ENCODE peak calls at places on chromosomes 11 and 22, in six cellular contexts. F is A172; C is astrocyte of the hippocampus; K is lung microvascular endothelial cell; W is NCI-H1105 treated with DMSO at 0.1 percent for 48 hours; E is activated CD8-positive, alpha-beta memory T cell treated with anti-CD3 and anti-CD28 coated beads, Interleukin-2, amount 50 U/mL, for 4 hours. P is an unnamed sample.

GRCh38 chr11:2746401-2747230 is 46.8 kb upstream of the KCNQ1OT1 start:
- DNase-seq in W (no peak), F (no peak), K (no peak), E (no peak), C (no peak), P (no peak)

GRCh38 chr11:65224939-65225283 is 36.9 kb upstream of the POLA2 start:
- DNase-seq in K (no peak), E (no peak), W (no peak), F (peak; percentile 42), C (peak; percentile 70), P (peak; percentile 77)

GRCh38 chr11:99739464-99740089 is 718.8 kb downstream of the CNTN5 start:
- DNase-seq in C (peak; percentile 66), W (peak; percentile 55), E (no peak), K (peak; percentile 14), F (peak; percentile 22), P (peak; percentile 32)

GRCh38 chr11:75468534-75469340 is 35.7 kb upstream of the KLHL35 start:
- DNase-seq in C (peak; percentile 51), W (no peak), E (no peak), K (peak; percentile 95), F (peak; percentile 56), P (peak; percentile 97)

GRCh38 chr11:17988465-17988864 is 24.4 kb downstream of the SERGEF start:
- DNase-seq in K (no peak), F (no peak), E (no peak), C (no peak), W (peak; percentile 90), P (no peak)

GRCh38 chr11:2770556-2771301 is 70.9 kb upstream of the KCNQ1OT1 start:
- DNase-seq in K (no peak), W (no peak), F (no peak), E (peak; percentile 13), C (no peak), P (no peak)

GRCh38 chr11:2186669-2187266 is 15.2 kb upstream of the TH start:
- DNase-seq in E (peak; percentile 52), F (peak; percentile 33), C (peak; percentile 66), W (peak; percentile 35), K (peak; percentile 52), P (peak; percentile 58)

GRCh38 chr11:97722721-97723120 is 1298.0 kb upstream of the CNTN5 start:
- DNase-seq in C (no peak), E (no peak), K (no peak), W (no peak), F (no peak), P (no peak)

GRCh38 chr22:22935546-22936157 is 48.0 kb downstream of the IGLL5 start:
- DNase-seq in E (no peak), F (no peak), C (no peak), W (no peak), K (no peak), P (no peak)

GRCh38 chr22:50282361-50283144 is 12.4 kb upstream of the MAPK11 start:
- DNase-seq in K (no peak), W (no peak), C (peak; percentile 83), F (peak; percentile 92), E (no peak), P (peak; percentile 44)

GRCh38 chr11:90468923-90469322 is 246.1 kb upstream of the CHORDC1 start:
- DNase-seq in W (no peak), C (peak; percentile 90), F (peak; percentile 1), K (no peak), E (no peak), P (no peak)

GRCh38 chr11:130846606-130847005 is 69.7 kb downstream of the SNX19 start:
- DNase-seq in F (no peak), C (no peak), E (no peak), W (no peak), K (no peak), P (no peak)

GRCh38 chr22:17806437-17806836 is 32.2 kb upstream of the BID start:
- DNase-seq in C (no peak), E (no peak), K (no peak), F (no peak), W (no peak), P (no peak)